ENCODE peak calls at places on chromosomes 16 and 17, in five cellular contexts. U, I, K, Y and N are unnamed samples.

GRCh38 chr16:7364054-7364407 is 31.4 kb downstream of the RBFOX1 start:
- DNase-seq in U (no peak), I (no peak), K (no peak), Y (no peak), N (no peak)

GRCh38 chr17:36768355-36768754 is 167.0 kb downstream of the MRM1 start:
- DNase-seq in U (peak; percentile 66), I (no peak), K (peak; percentile 68), Y (no peak), N (no peak)

GRCh38 chr16:20372696-20373095 is 20.2 kb upstream of the UMOD start:
- DNase-seq in U (no peak), I (no peak), K (no peak), Y (no peak), N (no peak)

GRCh38 chr17:41976142-41976768 is 9.7 kb downstream of the CNP start:
- DNase-seq in U (no peak), I (no peak), K (no peak), Y (no peak), N (no peak)

GRCh38 chr17:44033841-44034408 is 19.2 kb upstream of the TMEM101 start:
- DNase-seq in U (no peak), I (no peak), K (no peak), Y (no peak), N (no peak)

GRCh38 chr16:14500791-14501190 is 129.3 kb downstream of the PARN start:
- DNase-seq in U (no peak), I (no peak), K (no peak), Y (no peak), N (no peak)

GRCh38 chr16:23914935-23915549 is 79.3 kb downstream of the PRKCB start:
- DNase-seq in U (no peak), I (no peak), K (no peak), Y (no peak), N (no peak)

GRCh38 chr17:67602974-67603373 is 114.8 kb upstream of the NOL11 start:
- DNase-seq in U (peak; percentile 84), I (peak; percentile 27), K (peak; percentile 87), Y (peak; percentile 62), N (peak; percentile 43)

GRCh38 chr17:35745749-35746320 is 7.2 kb downstream of the GAS2L2 start:
- DNase-seq in U (no peak), I (no peak), K (no peak), Y (no peak), N (no peak)

GRCh38 chr17:47812146-47812920 is 9.3 kb downstream of the OSBPL7 start:
- DNase-seq in U (peak; percentile 24), I (no peak), K (no peak), Y (no peak), N (no peak)

GRCh38 chr17:32931686-32932085 is 3.7 kb downstream of the TMEM98 start:
- DNase-seq in U (no peak), I (peak; percentile 41), K (no peak), Y (no peak), N (no peak)

DNA sequence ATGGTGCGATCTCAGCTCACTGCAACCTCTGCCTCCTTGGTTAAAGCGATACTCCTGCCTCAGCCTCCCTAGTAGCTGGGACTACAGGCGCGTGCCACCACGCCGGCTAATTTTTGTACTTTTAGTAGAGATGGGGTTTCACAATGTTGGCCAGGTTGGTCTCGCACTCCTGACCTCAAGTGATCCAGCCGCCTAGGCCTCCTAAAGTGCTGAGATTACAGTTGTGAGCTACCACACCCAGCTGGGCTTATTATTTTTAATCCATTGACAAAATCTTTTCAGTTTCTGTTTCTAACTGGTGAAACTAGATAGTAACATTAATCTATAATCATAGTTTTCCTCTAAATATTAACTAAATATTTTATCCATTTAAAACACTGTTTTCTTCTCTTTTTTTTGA is 5.9 kb downstream of the FAM234A start:
- DNase-seq in U (no peak), I (no peak), K (no peak), Y (no peak), N (no peak)
- H3K27ac ChIP-seq in U (no peak overlapping the region), I (no peak overlapping the region), K (no peak overlapping the region), Y (no peak overlapping the region), N (no peak overlapping the region)

GRCh38 chr17:30299000-30299399 is 7.3 kb upstream of the BLMH start:
- DNase-seq in U (no peak), I (no peak), K (no peak), Y (no peak), N (no peak)
- H3K27ac ChIP-seq in U (no peak overlapping the region), I (no peak overlapping the region), K (no peak overlapping the region), Y (no peak overlapping the region), N (no peak overlapping the region)

DNA sequence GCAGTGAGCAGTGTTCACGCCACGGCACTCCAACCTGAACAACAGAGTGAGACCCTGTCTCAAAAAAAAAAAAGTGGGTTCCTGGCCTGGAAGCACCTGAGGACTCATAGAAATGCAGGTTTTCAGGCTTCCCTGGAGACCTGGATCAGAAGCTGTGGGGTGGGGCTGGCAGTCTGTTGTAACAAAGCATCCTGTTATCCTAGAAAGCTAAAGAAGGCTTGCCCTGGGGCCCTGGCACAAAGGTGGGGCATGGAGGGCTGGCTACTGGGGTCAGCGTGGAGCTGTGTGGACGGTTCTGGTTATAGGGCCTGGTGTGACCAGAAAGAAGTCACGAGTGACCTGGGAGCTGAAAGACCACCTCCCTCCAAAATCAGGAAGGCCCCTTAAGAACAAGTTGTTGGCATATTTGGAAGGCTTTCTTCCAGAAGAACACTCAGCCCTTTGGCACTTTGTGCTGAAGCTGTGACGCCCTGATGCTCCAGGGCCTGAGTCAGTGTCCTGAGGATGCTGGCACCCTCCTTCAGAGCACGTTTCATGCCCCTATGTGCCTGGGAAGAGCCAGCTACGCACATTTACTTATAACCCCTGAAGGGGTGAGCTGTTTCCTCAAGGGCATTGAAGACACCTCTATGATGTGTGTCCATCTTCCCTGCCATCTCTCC is 6.2 kb downstream of the CRISPLD2 start:
- DNase-seq in U (no peak), I (no peak), K (no peak), Y (no peak), N (no peak)
- H3K27ac ChIP-seq in U (no peak overlapping the region), I (no peak overlapping the region), K (no peak overlapping the region), Y (no peak overlapping the region), N (peak overlapping the region; percentile 29)

DNA sequence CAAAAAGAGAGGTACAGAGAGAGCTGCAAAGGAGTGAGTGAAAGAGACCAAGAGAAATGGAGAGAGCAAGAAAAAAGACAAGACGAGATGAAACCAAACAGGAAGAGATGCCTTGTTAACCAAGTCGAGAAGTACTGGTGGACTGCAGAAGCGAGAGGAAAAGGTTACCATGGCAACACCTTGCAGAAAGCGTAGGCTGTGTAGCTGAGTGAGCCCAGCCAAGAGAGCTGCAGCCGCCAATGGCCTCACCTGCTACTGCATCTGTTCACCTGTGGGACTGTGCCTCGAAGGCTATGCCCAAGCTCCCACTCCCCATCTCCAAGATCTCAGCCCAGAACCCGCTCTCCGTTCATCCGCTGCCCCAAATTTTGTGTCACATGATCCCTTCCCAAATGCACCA is 161.3 kb downstream of the SLC39A11 start:
- DNase-seq in U (peak; percentile 65), I (no peak), K (peak; percentile 66), Y (no peak), N (no peak)
- H3K27ac ChIP-seq in U (no peak overlapping the region), I (no peak overlapping the region), K (no peak overlapping the region), Y (no peak overlapping the region), N (no peak overlapping the region)

GRCh38 chr17:82837586-82838320 is 2.1 kb downstream of the ZNF750 start:
- DNase-seq in U (no peak), I (no peak), K (no peak), Y (no peak), N (no peak)

GRCh38 chr17:82839617-82840292 is at the start of gene ZNF750:
- DNase-seq in U (no peak), I (no peak), K (peak; percentile 48), Y (no peak), N (no peak)

GRCh38 chr17:82841921-82842596 is 2.2 kb upstream of the ZNF750 start:
- DNase-seq in U (no peak), I (no peak), K (no peak), Y (no peak), N (no peak)

GRCh38 chr17:82838386-82839063 is 1.3 kb downstream of the ZNF750 start:
- DNase-seq in U (no peak), I (no peak), K (no peak), Y (no peak), N (no peak)

DNA sequence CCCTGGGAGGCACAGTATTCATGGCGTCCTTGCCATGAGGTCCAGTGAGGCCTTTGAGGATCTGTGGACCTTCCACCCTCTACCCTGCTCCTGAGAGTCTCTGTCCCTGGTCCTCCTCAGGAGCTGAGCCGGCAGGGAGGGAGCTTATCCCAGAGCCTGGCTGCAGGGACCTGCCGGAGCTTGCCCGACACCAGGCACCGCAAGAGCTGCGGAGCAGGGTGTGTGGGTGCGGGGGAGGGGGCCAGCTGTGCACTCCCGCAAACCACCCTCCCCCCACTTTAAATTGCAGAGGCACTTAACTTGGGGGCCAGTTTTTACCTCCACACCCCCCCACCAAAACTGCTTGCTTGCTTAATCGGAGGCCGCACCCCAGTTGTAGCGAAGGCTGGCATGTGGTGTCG is 609 bp upstream of the ZNF750 start:
- DNase-seq in U (no peak), I (no peak), K (peak; percentile 42), Y (no peak), N (no peak)
- H3K27ac ChIP-seq in U (no peak overlapping the region), I (no peak overlapping the region), K (peak overlapping the region; percentile 55), Y (no peak overlapping the region), N (no peak overlapping the region)

DNA sequence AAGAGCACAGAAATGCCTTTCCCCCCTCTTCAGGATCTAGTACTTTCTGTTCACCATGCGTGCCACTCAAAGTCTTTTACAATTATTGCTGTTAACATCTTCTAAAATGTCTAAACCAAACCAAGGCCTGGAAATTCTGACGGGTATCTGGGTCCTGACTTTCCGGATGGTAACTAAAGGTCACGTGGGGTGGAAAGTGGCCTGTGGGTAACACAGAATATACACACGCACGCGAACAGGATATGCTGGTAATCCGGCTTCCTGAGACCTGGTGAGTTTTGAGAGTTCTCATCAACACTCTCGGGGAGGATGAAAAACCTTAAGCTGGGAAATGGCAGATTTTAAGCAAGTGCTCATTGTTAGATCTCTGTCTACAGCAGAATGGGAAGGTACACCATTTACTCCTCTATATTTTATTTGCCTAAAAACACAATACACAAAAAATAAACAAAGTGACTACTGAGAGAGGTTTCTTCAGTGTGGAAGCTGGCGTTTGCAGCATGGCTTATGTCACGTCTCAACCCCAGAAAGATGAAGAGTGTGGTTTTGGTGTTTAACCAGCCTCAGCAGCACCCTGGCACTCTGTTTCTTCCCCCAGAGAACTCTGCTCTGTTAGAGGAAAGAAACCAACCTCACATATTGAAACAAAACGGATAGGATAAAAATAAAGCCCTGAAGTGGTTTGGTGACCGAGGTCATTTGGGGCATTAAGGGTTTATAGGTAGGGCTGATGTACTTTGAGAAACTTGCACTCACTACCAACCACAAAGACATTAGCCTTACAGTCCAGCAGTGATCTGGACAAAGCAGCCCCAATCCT is 37.3 kb downstream of the SMG6 start:
- DNase-seq in U (no peak), I (no peak), K (no peak), Y (peak; percentile 93), N (no peak)
- H3K27ac ChIP-seq in U (no peak overlapping the region), I (no peak overlapping the region), K (no peak overlapping the region), Y (peak overlapping the region; percentile 88), N (no peak overlapping the region)

GRCh38 chr16:84729716-84730320 is 30.0 kb downstream of the USP10 start:
- DNase-seq in U (no peak), I (no peak), K (no peak), Y (no peak), N (no peak)
- H3K27ac ChIP-seq in U (no peak overlapping the region), I (peak overlapping the region; percentile 92), K (peak overlapping the region; percentile 60), Y (no peak overlapping the region), N (peak overlapping the region; percentile 92)